ENCODE peak calls at places on chromosome 15, in five cellular contexts. One of them, this sample, is unnamed.

GRCh38 chr15:51144021-51144532 is 49.4 kb upstream of the TNFAIP8L3 start:
- DNase-seq in WERI-Rb-1: no peak
- DNase-seq in upper lobe of right lung: no peak
- DNase-seq in uterus: peak
- DNase-seq in left lung: no peak
- DNase-seq in this sample: no peak

GRCh38 chr15:62075595-62076279 is 9.0 kb downstream of the C2CD4A start:
- DNase-seq in left lung: no peak
- DNase-seq in uterus: no peak
- DNase-seq in WERI-Rb-1: no peak
- DNase-seq in upper lobe of right lung: no peak
- DNase-seq in this sample: no peak

GRCh38 chr15:98063311-98063710 is 102.8 kb downstream of the ARRDC4 start:
- DNase-seq in left lung: no peak
- DNase-seq in WERI-Rb-1: no peak
- DNase-seq in upper lobe of right lung: no peak
- DNase-seq in uterus: no peak
- DNase-seq in this sample: no peak

GRCh38 chr15:96160800-96161199 is 169.7 kb upstream of the NR2F2 start:
- DNase-seq in WERI-Rb-1: peak
- DNase-seq in left lung: no peak
- DNase-seq in upper lobe of right lung: no peak
- DNase-seq in uterus: no peak
- DNase-seq in this sample: no peak

GRCh38 chr15:69665641-69666091 is 213.0 kb downstream of the RPLP1 start:
- DNase-seq in upper lobe of right lung: no peak
- DNase-seq in WERI-Rb-1: peak
- DNase-seq in left lung: no peak
- DNase-seq in uterus: no peak
- DNase-seq in this sample: no peak

GRCh38 chr15:77783636-77784035 is 150.9 kb upstream of the LINGO1 start:
- DNase-seq in WERI-Rb-1: no peak
- DNase-seq in uterus: no peak
- DNase-seq in left lung: no peak
- DNase-seq in upper lobe of right lung: no peak
- DNase-seq in this sample: no peak

GRCh38 chr15:57527382-57528091 is 64.2 kb upstream of the MYZAP start:
- DNase-seq in upper lobe of right lung: no peak
- DNase-seq in uterus: no peak
- DNase-seq in WERI-Rb-1: peak
- DNase-seq in left lung: no peak
- DNase-seq in this sample: no peak

GRCh38 chr15:67126551-67127333 is 61.3 kb downstream of the SMAD3 start:
- DNase-seq in WERI-Rb-1: no peak
- DNase-seq in upper lobe of right lung: no peak
- DNase-seq in left lung: no peak
- DNase-seq in uterus: no peak
- DNase-seq in this sample: no peak

GRCh38 chr15:67941643-67942315 is 101.9 kb upstream of the RNU6-1 start:
- DNase-seq in left lung: no peak
- DNase-seq in upper lobe of right lung: no peak
- DNase-seq in uterus: no peak
- DNase-seq in WERI-Rb-1: no peak
- DNase-seq in this sample: no peak

GRCh38 chr15:89797678-89798201 is 16.9 kb downstream of the ANPEP start:
- DNase-seq in WERI-Rb-1: no peak
- DNase-seq in upper lobe of right lung: no peak
- DNase-seq in left lung: peak
- DNase-seq in uterus: no peak
- DNase-seq in this sample: no peak

GRCh38 chr15:58086479-58086878 is 21.0 kb upstream of the ALDH1A2 start:
- DNase-seq in left lung: no peak
- DNase-seq in WERI-Rb-1: no peak
- DNase-seq in upper lobe of right lung: no peak
- DNase-seq in uterus: no peak
- DNase-seq in this sample: no peak

GRCh38 chr15:40252438-40253178 is 13.7 kb downstream of the PAK6 start:
- DNase-seq in uterus: no peak
- DNase-seq in WERI-Rb-1: no peak
- DNase-seq in upper lobe of right lung: peak
- DNase-seq in left lung: peak
- DNase-seq in this sample: no peak

GRCh38 chr15:99682455-99682854 is 50.8 kb downstream of the LYSMD4 start:
- DNase-seq in WERI-Rb-1: no peak
- DNase-seq in uterus: no peak
- DNase-seq in upper lobe of right lung: no peak
- DNase-seq in left lung: no peak
- DNase-seq in this sample: no peak

GRCh38 chr15:57345584-57345983 is 30.7 kb upstream of the CGNL1 start:
- DNase-seq in upper lobe of right lung: no peak
- DNase-seq in uterus: no peak
- DNase-seq in WERI-Rb-1: peak
- DNase-seq in left lung: no peak
- DNase-seq in this sample: no peak

GRCh38 chr15:35279811-35280210 is 194.7 kb upstream of the NANOGP8 start:
- DNase-seq in left lung: no peak
- DNase-seq in WERI-Rb-1: no peak
- DNase-seq in upper lobe of right lung: no peak
- DNase-seq in uterus: no peak
- DNase-seq in this sample: no peak

GRCh38 chr15:24848050-24848449 is 106.7 kb upstream of the SNRPN start:
- DNase-seq in left lung: no peak
- DNase-seq in WERI-Rb-1: peak
- DNase-seq in uterus: no peak
- DNase-seq in upper lobe of right lung: no peak
- DNase-seq in this sample: no peak

GRCh38 chr15:77548608-77549551 is 83.8 kb downstream of the LINGO1 start:
- DNase-seq in left lung: peak
- DNase-seq in WERI-Rb-1: no peak
- DNase-seq in upper lobe of right lung: no peak
- DNase-seq in uterus: no peak
- DNase-seq in this sample: no peak

GRCh38 chr15:38373016-38373415 is 80.9 kb upstream of the FAM98B start:
- DNase-seq in uterus: no peak
- DNase-seq in upper lobe of right lung: no peak
- DNase-seq in left lung: no peak
- DNase-seq in WERI-Rb-1: no peak
- DNase-seq in this sample: no peak

GRCh38 chr15:51004103-51004536 is 90.6 kb downstream of the TNFAIP8L3 start:
- DNase-seq in WERI-Rb-1: no peak
- DNase-seq in left lung: no peak
- DNase-seq in upper lobe of right lung: no peak
- DNase-seq in uterus: no peak
- DNase-seq in this sample: peak

GRCh38 chr15:37078000-37078399 is 22.3 kb downstream of the MEIS2 start:
- DNase-seq in upper lobe of right lung: no peak
- DNase-seq in uterus: no peak
- DNase-seq in left lung: no peak
- DNase-seq in WERI-Rb-1: no peak
- DNase-seq in this sample: no peak

GRCh38 chr15:51162865-51163762 is 68.4 kb upstream of the TNFAIP8L3 start:
- DNase-seq in uterus: peak
- DNase-seq in upper lobe of right lung: no peak
- DNase-seq in left lung: no peak
- DNase-seq in WERI-Rb-1: peak
- DNase-seq in this sample: peak

GRCh38 chr15:90585863-90586262 is 56.1 kb downstream of the CRTC3 start:
- DNase-seq in WERI-Rb-1: no peak
- DNase-seq in uterus: no peak
- DNase-seq in upper lobe of right lung: no peak
- DNase-seq in left lung: no peak
- DNase-seq in this sample: no peak

GRCh38 chr15:40338041-40338657 is 2.6 kb downstream of the CCDC9B start:
- DNase-seq in upper lobe of right lung: peak
- DNase-seq in WERI-Rb-1: peak
- DNase-seq in uterus: peak
- DNase-seq in left lung: peak
- DNase-seq in this sample: peak

GRCh38 chr15:85625856-85626255 is 168.9 kb downstream of the KLHL25 start:
- DNase-seq in upper lobe of right lung: no peak
- DNase-seq in WERI-Rb-1: no peak
- DNase-seq in uterus: no peak
- DNase-seq in left lung: no peak
- DNase-seq in this sample: no peak

GRCh38 chr15:74725241-74725774 is at the start of gene CYP1A1:
- DNase-seq in left lung: peak
- DNase-seq in uterus: no peak
- DNase-seq in WERI-Rb-1: peak
- DNase-seq in upper lobe of right lung: peak
- DNase-seq in this sample: no peak

GRCh38 chr15:29268706-29269484 is 727 bp downstream of the NSMCE3 start:
- DNase-seq in upper lobe of right lung: peak
- DNase-seq in WERI-Rb-1: peak
- DNase-seq in left lung: no peak
- DNase-seq in uterus: peak
- DNase-seq in this sample: peak

GRCh38 chr15:77421370-77421700 is 647 bp downstream of the HMG20A start:
- DNase-seq in WERI-Rb-1: no peak
- DNase-seq in left lung: no peak
- DNase-seq in upper lobe of right lung: no peak
- DNase-seq in uterus: no peak
- DNase-seq in this sample: no peak

GRCh38 chr15:64009798-64010241 is 36.5 kb downstream of the DAPK2 start:
- DNase-seq in WERI-Rb-1: no peak
- DNase-seq in left lung: no peak
- DNase-seq in upper lobe of right lung: no peak
- DNase-seq in uterus: no peak
- DNase-seq in this sample: no peak

GRCh38 chr15:74792227-74793016 is 10.5 kb downstream of the CSK start:
- DNase-seq in upper lobe of right lung: no peak
- DNase-seq in WERI-Rb-1: no peak
- DNase-seq in uterus: no peak
- DNase-seq in left lung: peak
- DNase-seq in this sample: no peak

GRCh38 chr15:99564221-99565030 is 1.4 kb upstream of the MEF2A start:
- DNase-seq in WERI-Rb-1: no peak
- DNase-seq in upper lobe of right lung: no peak
- DNase-seq in left lung: no peak
- DNase-seq in uterus: peak
- DNase-seq in this sample: no peak

GRCh38 chr15:41828747-41829270 is 917 bp downstream of the JMJD7 start:
- DNase-seq in left lung: no peak
- DNase-seq in uterus: no peak
- DNase-seq in upper lobe of right lung: no peak
- DNase-seq in WERI-Rb-1: no peak
- DNase-seq in this sample: no peak

GRCh38 chr15:68735610-68736009 is 85.1 kb downstream of the ANP32A start:
- DNase-seq in left lung: no peak
- DNase-seq in uterus: no peak
- DNase-seq in upper lobe of right lung: no peak
- DNase-seq in WERI-Rb-1: no peak
- DNase-seq in this sample: no peak

GRCh38 chr15:66496951-66497501 is 536 bp downstream of the SNAPC5 start:
- DNase-seq in uterus: no peak
- DNase-seq in left lung: no peak
- DNase-seq in upper lobe of right lung: no peak
- DNase-seq in WERI-Rb-1: peak
- DNase-seq in this sample: no peak

GRCh38 chr15:25849431-25849921 is 13.7 kb downstream of the ATP10A start:
- DNase-seq in left lung: no peak
- DNase-seq in uterus: no peak
- DNase-seq in WERI-Rb-1: no peak
- DNase-seq in upper lobe of right lung: no peak
- DNase-seq in this sample: no peak

GRCh38 chr15:28099555-28100140 is 533 bp upstream of the OCA2 start:
- DNase-seq in uterus: no peak
- DNase-seq in WERI-Rb-1: no peak
- DNase-seq in upper lobe of right lung: no peak
- DNase-seq in left lung: no peak
- DNase-seq in this sample: no peak
- TF ChIP-seq CTCF in uterus: no peak
- TF ChIP-seq CTCF in WERI-Rb-1: no peak
- TF ChIP-seq CTCF in upper lobe of right lung: no peak
- TF ChIP-seq CTCF in left lung: no peak
- TF ChIP-seq CTCF in this sample: no peak

DNA sequence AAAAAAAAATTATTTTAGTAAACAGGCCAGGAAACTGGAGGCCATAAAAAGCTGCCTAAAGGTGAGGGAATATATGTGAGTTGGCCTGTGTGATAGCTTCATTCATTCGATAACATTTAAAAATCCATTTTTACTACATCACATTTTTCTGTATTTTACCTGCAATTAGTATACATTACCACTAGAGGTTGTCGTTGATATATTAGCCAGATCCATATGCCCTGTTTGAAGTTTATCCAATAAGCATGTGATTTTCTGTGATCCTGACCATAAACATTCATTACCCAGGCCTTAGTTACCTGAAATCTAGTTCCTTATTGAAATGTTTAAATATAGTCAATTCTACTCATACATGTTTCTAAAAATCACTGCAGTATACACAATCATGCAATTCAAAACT is 71.4 kb downstream of the ARNT2 start:
- DNase-seq in WERI-Rb-1: no peak
- DNase-seq in uterus: no peak
- DNase-seq in upper lobe of right lung: no peak
- DNase-seq in left lung: no peak
- DNase-seq in this sample: no peak
- TF ChIP-seq CTCF in WERI-Rb-1: no peak
- TF ChIP-seq CTCF in uterus: no peak
- TF ChIP-seq CTCF in upper lobe of right lung: no peak
- TF ChIP-seq CTCF in left lung: no peak
- TF ChIP-seq CTCF in this sample: no peak

GRCh38 chr15:95025924-95026728 is 794.8 kb downstream of the MCTP2 start:
- DNase-seq in left lung: no peak
- DNase-seq in WERI-Rb-1: peak
- DNase-seq in uterus: peak
- DNase-seq in upper lobe of right lung: no peak
- DNase-seq in this sample: no peak
- TF ChIP-seq CTCF in left lung: peak
- TF ChIP-seq CTCF in WERI-Rb-1: peak
- TF ChIP-seq CTCF in uterus: peak
- TF ChIP-seq CTCF in upper lobe of right lung: peak
- TF ChIP-seq CTCF in this sample: no peak

DNA sequence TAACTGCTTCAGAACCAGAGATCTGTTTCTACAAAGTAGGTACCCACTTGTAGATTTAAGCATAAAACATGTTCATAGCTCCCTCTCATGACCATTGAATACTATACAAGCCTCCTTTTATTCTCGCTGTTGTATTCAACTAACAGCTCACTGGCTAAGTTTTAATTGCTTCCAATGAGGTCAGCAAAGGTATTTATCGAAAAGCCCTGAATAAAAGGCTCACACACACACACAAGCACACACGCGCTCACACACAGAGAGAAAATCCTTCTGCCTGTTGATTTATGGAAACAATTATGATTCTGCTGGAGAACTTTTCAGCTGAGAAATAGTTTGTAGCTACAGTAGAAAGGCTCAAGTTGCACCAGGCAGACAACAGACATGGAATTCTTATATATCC is at the start of gene FGF7:
- DNase-seq in left lung: no peak
- DNase-seq in upper lobe of right lung: no peak
- DNase-seq in uterus: peak
- DNase-seq in WERI-Rb-1: no peak
- DNase-seq in this sample: no peak
- TF ChIP-seq CTCF in left lung: no peak
- TF ChIP-seq CTCF in upper lobe of right lung: peak
- TF ChIP-seq CTCF in uterus: no peak
- TF ChIP-seq CTCF in WERI-Rb-1: no peak
- TF ChIP-seq CTCF in this sample: no peak

This sample was measured in CD14-positive monocyte.